ENCODE peak calls at places on chromosomes 6 and 20, in seven cellular contexts. O is PC-3, X is neuronal stem cell, D is fibroblast of lung, P is neural progenitor cell, E is keratinocyte, A is OCI-LY7. K is an unnamed sample.
A peak's percentile ranks its signal among the peaks of the same experiment; 100 is the strongest.

GRCh38 chr6:38114976-38115632 is 295.6 kb downstream of the ZFAND3 start:
- DNase-seq in E (no peak), X (no peak), D (no peak), A (no peak), O (no peak), P (no peak), K (no peak)

GRCh38 chr6:141264101-141264500 is 868.6 kb upstream of the GJE1 start:
- DNase-seq in E (no peak), D (no peak), X (no peak), A (no peak), P (no peak), O (peak; percentile 20), K (no peak)

GRCh38 chr20:50278377-50278683 is 87.7 kb downstream of the CEBPB start:
- DNase-seq in O (no peak), P (no peak), E (no peak), A (no peak), X (no peak), D (no peak), K (no peak)

GRCh38 chr6:27891300-27891913 is 20.8 kb downstream of the OR2B2 start:
- DNase-seq in O (no peak), A (peak; percentile 72), X (peak; percentile 11), P (no peak), D (no peak), E (no peak), K (no peak)

GRCh38 chr20:57560554-57561355 is at the start of gene PCK1:
- DNase-seq in P (no peak), D (peak; percentile 5), X (no peak), A (no peak), E (no peak), O (peak; percentile 40), K (peak; percentile 82)

GRCh38 chr6:44052419-44053011 is 74.7 kb downstream of the MRPL14 start:
- DNase-seq in P (peak; percentile 59), E (no peak), D (peak; percentile 78), A (no peak), O (peak; percentile 56), X (no peak), K (no peak)

GRCh38 chr6:65113581-65113980 is 593.4 kb downstream of the EYS start:
- DNase-seq in E (no peak), X (no peak), O (no peak), D (peak; percentile 25), A (no peak), P (no peak), K (no peak)

GRCh38 chr20:23565503-23566056 is 2.7 kb downstream of the CST9L start:
- DNase-seq in A (no peak), X (no peak), O (no peak), E (no peak), P (no peak), D (no peak), K (no peak)

GRCh38 chr6:142303191-142303564 is 1.4 kb downstream of the ADGRG6 start:
- DNase-seq in O (no peak), D (no peak), E (no peak), X (no peak), A (no peak), P (no peak), K (no peak)

GRCh38 chr6:35452186-35453090 is at the start of gene FANCE:
- DNase-seq in X (peak; percentile 97), O (peak; percentile 95), E (no peak), A (peak; percentile 93), P (peak; percentile 99), D (peak; percentile 90), K (peak; percentile 98)

GRCh38 chr6:21587925-21588811 is 5.4 kb upstream of the SOX4 start:
- DNase-seq in E (no peak), O (peak; percentile 54), P (peak; percentile 84), A (peak; percentile 60), X (peak; percentile 73), D (peak; percentile 68), K (peak; percentile 79)

GRCh38 chr6:6586671-6587526 is 1.6 kb upstream of the LY86 start:
- DNase-seq in E (no peak), O (no peak), X (no peak), P (no peak), D (no peak), A (peak; percentile 97), K (no peak)

GRCh38 chr6:6584310-6585002 is 4.1 kb upstream of the LY86 start:
- DNase-seq in D (no peak), O (no peak), X (no peak), E (no peak), A (peak; percentile 87), P (no peak), K (no peak)

GRCh38 chr6:6587696-6588063 is 840 bp upstream of the LY86 start:
- DNase-seq in X (no peak), A (peak; percentile 32), E (no peak), D (no peak), O (no peak), P (no peak), K (no peak)

GRCh38 chr6:6585003-6585311 is 3.6 kb upstream of the LY86 start:
- DNase-seq in O (no peak), X (no peak), E (no peak), A (no peak), P (no peak), D (no peak), K (no peak)

GRCh38 chr6:6586167-6586566 is 2.4 kb upstream of the LY86 start:
- DNase-seq in P (no peak), E (no peak), X (no peak), D (no peak), O (no peak), A (no peak), K (no peak)
- H3K4me3 ChIP-seq in P (no peak overlapping the region), E (no peak overlapping the region), X (no peak overlapping the region), D (no peak overlapping the region), O (no peak overlapping the region), A (peak overlapping the region; percentile 76), K (no peak overlapping the region)

DNA sequence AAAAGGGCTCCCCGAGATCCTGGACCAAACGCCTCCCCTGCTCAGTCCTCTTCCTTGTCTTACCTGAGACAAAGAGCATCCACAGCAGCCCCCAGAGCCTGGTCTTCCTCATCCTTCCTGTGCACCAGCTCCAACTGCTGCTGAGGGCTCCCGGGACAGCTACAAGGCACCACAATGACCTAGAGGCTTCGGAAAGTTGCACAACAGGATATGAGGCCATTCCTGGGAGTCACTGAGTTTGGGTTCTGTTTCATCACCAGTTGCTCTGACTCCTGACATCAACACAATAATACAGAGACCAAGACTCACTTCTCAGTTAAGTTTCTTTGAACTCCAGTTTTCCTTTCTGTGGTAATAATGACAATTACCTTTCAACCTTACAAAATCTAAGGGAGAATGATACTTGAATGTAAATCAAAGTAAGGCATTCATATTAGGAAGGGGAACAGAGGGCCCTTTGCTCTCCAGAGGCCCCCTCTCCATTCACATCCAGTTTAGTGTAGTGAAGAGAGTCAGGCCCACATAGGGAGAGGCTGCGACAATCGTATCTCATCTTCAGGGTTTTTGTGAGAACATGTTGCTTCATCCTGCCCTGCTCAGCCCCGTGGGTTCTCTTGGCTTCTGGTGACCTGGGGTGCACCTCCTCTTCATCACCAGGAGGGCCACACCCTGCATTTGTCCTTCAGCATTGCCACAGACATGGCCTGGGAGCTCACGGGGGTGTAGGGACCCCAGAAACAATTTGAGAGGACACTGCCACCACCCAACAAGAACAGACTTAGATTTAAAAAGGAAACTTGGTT is at the start of gene TREM1:
- DNase-seq in D (peak; percentile 82), E (no peak), X (no peak), P (no peak), O (peak; percentile 52), A (no peak), K (peak; percentile 49)
- H2AFZ ChIP-seq in D (no peak within 1 kb of the TSS), E (no peak within 1 kb of the TSS), X (no peak within 1 kb of the TSS), P (no peak within 1 kb of the TSS), O (no peak within 1 kb of the TSS), A (no peak within 1 kb of the TSS), K (no peak within 1 kb of the TSS)

GRCh38 chr6:5623769-5624168 is 362.5 kb downstream of the FARS2 start:
- DNase-seq in P (no peak), E (no peak), O (no peak), A (no peak), D (no peak), X (no peak), K (no peak)

GRCh38 chr6:5624256-5624655 is 362.9 kb downstream of the FARS2 start:
- DNase-seq in P (no peak), D (no peak), A (no peak), X (no peak), E (no peak), O (no peak), K (no peak)

GRCh38 chr6:5630636-5631035 is 369.3 kb downstream of the FARS2 start:
- DNase-seq in P (no peak), O (no peak), D (no peak), E (no peak), A (no peak), X (no peak), K (no peak)

GRCh38 chr6:5622276-5623005 is 361.1 kb downstream of the FARS2 start:
- DNase-seq in D (no peak), P (no peak), X (no peak), O (no peak), E (no peak), A (no peak), K (no peak)

GRCh38 chr6:5626727-5627426 is 365.6 kb downstream of the FARS2 start:
- DNase-seq in A (peak; percentile 43), O (no peak), D (no peak), P (no peak), E (no peak), X (no peak), K (no peak)
- H3K4me3 ChIP-seq in A (peak overlapping the region; percentile 23), O (no peak overlapping the region), D (no peak overlapping the region), P (no peak overlapping the region), E (no peak overlapping the region), X (no peak overlapping the region), K (no peak overlapping the region)

GRCh38 chr6:53750112-53750511 is 44.7 kb upstream of the LRRC1 start:
- DNase-seq in O (no peak), D (no peak), X (no peak), P (no peak), A (no peak), E (no peak), K (no peak)

GRCh38 chr6:53752440-53752839 is 42.4 kb upstream of the LRRC1 start:
- DNase-seq in D (no peak), O (no peak), P (no peak), E (no peak), A (no peak), X (no peak), K (no peak)

GRCh38 chr6:53754330-53754729 is 40.5 kb upstream of the LRRC1 start:
- DNase-seq in A (no peak), O (no peak), E (no peak), D (no peak), X (no peak), P (no peak), K (no peak)

GRCh38 chr6:53751417-53751816 is 43.4 kb upstream of the LRRC1 start:
- DNase-seq in X (no peak), D (no peak), P (no peak), A (no peak), E (no peak), O (no peak), K (no peak)

GRCh38 chr6:53752856-53753255 is 41.9 kb upstream of the LRRC1 start:
- DNase-seq in P (no peak), O (peak; percentile 83), X (no peak), A (no peak), D (peak; percentile 45), E (no peak), K (no peak)
- H2AFZ ChIP-seq in P (no peak overlapping the region), O (peak overlapping the region; percentile 23), X (no peak overlapping the region), A (no peak overlapping the region), D (no peak overlapping the region), E (peak overlapping the region; percentile 79), K (no peak overlapping the region)

GRCh38 chr6:1770435-1770843 is 160.7 kb downstream of the FOXC1 start:
- DNase-seq in O (peak; percentile 18), P (no peak), D (no peak), A (no peak), X (no peak), E (no peak), K (no peak)
- H3K4me3 ChIP-seq in O (no peak overlapping the region), P (no peak overlapping the region), D (no peak overlapping the region), A (no peak overlapping the region), X (no peak overlapping the region), E (no peak overlapping the region), K (no peak overlapping the region)

GRCh38 chr6:26475823-26476729 is 18.3 kb downstream of the BTN2A1 start:
- DNase-seq in A (no peak), X (no peak), D (peak; percentile 9), E (no peak), O (peak; percentile 59), P (peak; percentile 9), K (no peak)
- H2AFZ ChIP-seq in A (peak overlapping the region; percentile 84), X (no peak overlapping the region), D (no peak overlapping the region), E (no peak overlapping the region), O (peak overlapping the region; percentile 6), P (no peak overlapping the region), K (no peak overlapping the region)

K was measured in hepatocyte.